ENCODE peak calls at places on chromosome 17, in eight cellular contexts. P is GM23248, R is PC-9, E is SK-N-SH, M is MM.1S, V is PC-3, J is HCT116, L is Karpas-422. D is an unnamed sample. For H3K9me2, the result is how much of the 10 kb centered on the place peaks cover.

GRCh38 chr17:80743181-80743771 is 198.6 kb downstream of the RPTOR start:
- DNase-seq in J (no peak), E (no peak), P (peak), R (no peak), L (no peak), V (no peak), M (no peak), D (no peak)

GRCh38 chr17:77909236-77909635 is 49.3 kb upstream of the TNRC6C start:
- DNase-seq in P (no peak), M (no peak), J (no peak), V (no peak), R (no peak), L (no peak), E (no peak), D (no peak)

GRCh38 chr17:1011760-1012735 is 15.1 kb downstream of the TIMM22 start:
- DNase-seq in L (no peak), J (no peak), M (no peak), P (no peak), V (no peak), R (no peak), E (no peak), D (no peak)

GRCh38 chr17:77829871-77830799 is 128.4 kb upstream of the TNRC6C start:
- DNase-seq in L (no peak), M (no peak), P (peak), V (peak), R (no peak), E (peak), J (no peak), D (no peak)

GRCh38 chr17:44807817-44808155 is 22.3 kb downstream of the GJC1 start:
- DNase-seq in E (no peak), P (peak), M (no peak), V (no peak), J (no peak), L (no peak), R (no peak), D (no peak)

GRCh38 chr17:6755731-6756184 is at the start of gene XAF1:
- DNase-seq in J (no peak), R (no peak), V (no peak), L (peak), P (peak), M (peak), E (no peak), D (no peak)

GRCh38 chr17:50064253-50064991 is 8.5 kb downstream of the ITGA3 start:
- DNase-seq in M (no peak), J (peak), E (peak), P (peak), V (peak), L (no peak), R (peak), D (peak)

GRCh38 chr17:64103751-64104364 is 26.1 kb downstream of the ERN1 start:
- DNase-seq in P (peak), L (no peak), V (peak), J (peak), M (peak), R (peak), E (no peak), D (no peak)

GRCh38 chr17:48064638-48065037 is 16.5 kb downstream of the NFE2L1 start:
- DNase-seq in L (no peak), V (no peak), R (no peak), J (no peak), P (no peak), M (no peak), E (no peak), D (peak)

GRCh38 chr17:33229499-33229898 is 63.6 kb downstream of the ASIC2 start:
- DNase-seq in M (no peak), R (no peak), L (no peak), E (no peak), P (no peak), V (no peak), J (no peak), D (no peak)

GRCh38 chr17:50365165-50365564 is 7.8 kb downstream of the MRPL27 start:
- DNase-seq in P (no peak), L (no peak), E (no peak), M (no peak), R (no peak), V (no peak), J (no peak), D (peak)

GRCh38 chr17:17120294-17120693 is 78.0 kb downstream of the MPRIP start:
- DNase-seq in M (no peak), V (no peak), P (peak), L (no peak), R (no peak), E (no peak), J (no peak), D (no peak)

GRCh38 chr17:50187403-50187735 is 14.1 kb downstream of the COL1A1 start:
- DNase-seq in L (no peak), M (no peak), J (no peak), V (no peak), E (no peak), R (no peak), P (peak), D (no peak)

GRCh38 chr17:5667871-5668270 is 83.6 kb upstream of the NLRP1 start:
- DNase-seq in V (no peak), P (peak), M (peak), J (peak), L (peak), R (no peak), E (no peak), D (peak)

GRCh38 chr17:35713069-35713728 is 18.2 kb upstream of the RASL10B start:
- DNase-seq in J (no peak), V (no peak), R (no peak), E (peak), L (no peak), P (peak), M (peak), D (no peak)

GRCh38 chr17:80596760-80597608 is 52.3 kb downstream of the RPTOR start:
- DNase-seq in J (no peak), P (peak), E (no peak), R (no peak), M (no peak), L (no peak), V (peak), D (no peak)

GRCh38 chr17:17439971-17440843 is 36.6 kb upstream of the MED9 start:
- DNase-seq in R (no peak), E (peak), M (peak), V (peak), L (peak), P (peak), J (peak), D (peak)

GRCh38 chr17:4134756-4135155 is 8.1 kb downstream of the ZZEF1 start:
- DNase-seq in P (no peak), M (no peak), J (no peak), V (no peak), E (no peak), L (no peak), R (no peak), D (no peak)

GRCh38 chr17:31388770-31389672 is 2.5 kb upstream of the RAB11FIP4 start:
- DNase-seq in V (peak), P (peak), L (peak), R (no peak), J (no peak), E (peak), M (peak), D (peak)

GRCh38 chr17:17044846-17045561 is 2.7 kb downstream of the MPRIP start:
- DNase-seq in M (peak), R (peak), V (peak), L (peak), P (peak), E (peak), J (no peak), D (peak)

GRCh38 chr17:30378191-30378796 is 433 bp upstream of the CPD start:
- DNase-seq in L (no peak), R (no peak), V (no peak), P (peak), E (peak), J (no peak), M (peak), D (peak)

GRCh38 chr17:51427259-51428255 is 167.2 kb downstream of the UTP18 start:
- DNase-seq in V (no peak), P (no peak), J (no peak), M (no peak), L (no peak), R (no peak), E (peak), D (no peak)

GRCh38 chr17:3710951-3711383 is 12.7 kb upstream of the HASPIN start:
- DNase-seq in R (peak), L (peak), J (no peak), V (peak), P (peak), E (no peak), M (peak), D (peak)

GRCh38 chr17:7687908-7688807 is at the start of gene WRAP53:
- DNase-seq in E (peak), J (peak), R (peak), L (peak), V (peak), P (peak), M (peak), D (peak)

GRCh38 chr17:33941744-33942143 is 313.3 kb upstream of the CCL2 start:
- DNase-seq in J (no peak), M (no peak), E (no peak), L (no peak), V (no peak), P (no peak), R (no peak), D (no peak)

GRCh38 chr17:81059026-81059425 is 24.1 kb downstream of the BAIAP2 start:
- DNase-seq in M (no peak), L (no peak), R (no peak), P (no peak), J (no peak), V (no peak), E (no peak), D (no peak)

GRCh38 chr17:3682033-3682432 is 13.4 kb downstream of the EMC6 start:
- DNase-seq in E (no peak), R (no peak), J (no peak), V (no peak), L (no peak), M (no peak), P (no peak), D (no peak)

GRCh38 chr17:79808763-79809529 is 12.1 kb upstream of the CBX8 start:
- DNase-seq in E (no peak), J (peak), M (peak), R (peak), L (peak), V (peak), P (no peak), D (peak)

GRCh38 chr17:76586741-76587487 is 1.3 kb upstream of the ST6GALNAC2 start:
- DNase-seq in P (no peak), L (no peak), V (no peak), J (no peak), M (no peak), R (no peak), E (peak), D (peak)

GRCh38 chr17:21842332-21843317 is 150.3 kb downstream of the KCNJ18 start:
- DNase-seq in P (no peak), M (no peak), R (no peak), V (no peak), E (no peak), L (no peak), J (no peak), D (no peak)

GRCh38 chr17:30389755-30390300 is 11.1 kb downstream of the CPD start:
- DNase-seq in R (no peak), V (no peak), L (no peak), M (no peak), E (no peak), P (peak), J (no peak), D (no peak)

GRCh38 chr17:17129466-17129865 is 76.7 kb downstream of the PLD6 start:
- DNase-seq in E (no peak), M (no peak), P (no peak), V (peak), R (peak), L (no peak), J (no peak), D (no peak)

GRCh38 chr17:44607836-44608690 is 48.2 kb upstream of the MEIOC start:
- DNase-seq in M (no peak), E (peak), P (peak), L (no peak), V (no peak), J (no peak), R (no peak), D (peak)

GRCh38 chr17:82320956-82321927 is 3.8 kb upstream of the CD7 start:
- DNase-seq in V (no peak), E (peak), L (peak), R (no peak), M (no peak), P (peak), J (no peak), D (peak)

GRCh38 chr17:66633322-66633965 is 201.5 kb upstream of the CACNG5 start:
- DNase-seq in L (peak), P (peak), M (no peak), R (no peak), J (no peak), V (no peak), E (no peak), D (no peak)

GRCh38 chr17:7435676-7436555 is 681 bp downstream of the TMEM102 start:
- DNase-seq in E (peak), V (peak), L (peak), J (peak), M (peak), R (peak), P (peak), D (peak)

DNA sequence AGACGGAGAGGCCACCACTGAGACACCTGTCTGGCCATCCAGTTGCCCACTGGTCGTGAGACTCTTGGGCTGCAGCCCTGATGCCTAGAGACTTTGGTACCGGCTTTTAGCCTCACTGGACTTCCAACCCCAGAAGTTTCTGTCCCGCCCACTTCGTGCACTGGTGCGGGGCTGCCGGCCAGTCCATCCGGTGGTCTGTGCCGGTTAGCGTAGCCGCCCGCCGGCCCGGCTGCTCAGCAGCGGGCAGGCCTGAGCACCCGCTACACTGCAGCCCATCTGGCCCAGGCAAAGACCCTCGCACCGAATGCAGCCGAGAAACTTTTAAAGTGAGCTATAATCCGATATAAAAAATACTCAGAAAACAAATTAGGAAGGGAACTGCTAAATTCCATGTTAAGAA is 30.7 kb downstream of the AKAP10 start:
- DNase-seq in V (no peak), L (no peak), J (no peak), E (no peak), P (no peak), R (no peak), M (no peak), D (no peak)
- H3K9me2 ChIP-seq in V (under half), L (under half), J (under half), E (under half), P (under half), R (under half), M (under half), D (under half)

DNA sequence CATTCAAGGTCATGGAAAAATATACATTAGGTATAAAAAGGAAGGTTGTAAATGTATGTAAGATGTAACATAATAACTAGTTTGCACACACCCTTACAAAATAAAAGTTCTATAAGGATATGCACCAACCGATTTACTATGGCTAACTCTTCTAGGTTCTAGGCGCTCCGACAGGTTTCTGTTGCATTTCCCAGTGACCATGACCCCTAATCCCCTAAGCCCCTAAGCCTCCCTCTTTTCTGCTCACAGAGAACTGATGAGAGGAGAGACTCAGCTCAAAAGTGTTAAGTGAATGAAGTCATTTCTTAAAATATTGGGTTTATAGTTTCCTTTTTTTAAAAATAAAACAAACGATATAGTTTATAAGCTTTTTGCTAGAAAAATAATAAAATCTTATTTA is 30.0 kb upstream of the HEATR6 start:
- DNase-seq in V (no peak), M (no peak), L (peak), E (no peak), P (no peak), R (no peak), J (no peak), D (no peak)
- H3K9me2 ChIP-seq in V (under half), M (under half), L (under half), E (under half), P (under half), R (under half), J (under half), D (under half)

GRCh38 chr17:73831699-73832098 is 187.5 kb upstream of the SDK2 start:
- DNase-seq in P (no peak), V (no peak), M (no peak), L (no peak), J (no peak), R (no peak), E (no peak), D (no peak)
- H3K9me2 ChIP-seq in P (under half), V (under half), M (under half), L (under half), J (under half), R (under half), E (under half), D (under half)

GRCh38 chr17:72771734-72772133 is 320.8 kb downstream of the SLC39A11 start:
- DNase-seq in L (no peak), R (no peak), E (no peak), J (no peak), P (no peak), M (no peak), V (no peak), D (peak)
- H3K9me2 ChIP-seq in L (under half), R (under half), E (under half), J (under half), P (under half), M (under half), V (under half), D (under half)

DNA sequence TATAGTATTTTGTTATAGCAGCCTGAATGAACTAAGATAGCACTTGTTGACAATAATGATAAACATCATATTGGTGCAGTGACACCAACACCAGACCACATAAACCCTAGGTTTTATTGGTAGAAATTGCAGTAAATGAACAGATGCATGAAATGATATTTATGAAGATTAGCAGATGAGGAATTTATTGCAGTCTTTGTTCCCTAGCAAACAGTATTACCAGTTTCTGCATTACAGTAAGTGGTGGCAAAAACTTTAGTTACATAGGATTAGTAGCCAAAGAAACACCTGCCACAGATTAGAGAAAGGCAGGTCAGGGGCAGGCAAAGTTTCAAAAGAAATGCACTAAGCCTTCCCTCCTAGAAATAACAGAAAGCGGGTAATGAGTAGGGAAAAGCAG is 17.7 kb upstream of the TANC2 start:
- DNase-seq in V (no peak), M (no peak), E (no peak), P (no peak), R (no peak), L (no peak), J (no peak), D (no peak)
- H3K9me2 ChIP-seq in V (under half), M (under half), E (under half), P (under half), R (under half), L (under half), J (under half), D (under half)

GRCh38 chr17:37713028-37713431 is 31.8 kb downstream of the HNF1B start:
- DNase-seq in P (no peak), R (no peak), J (no peak), E (no peak), M (no peak), L (no peak), V (no peak), D (no peak)
- H3K9me2 ChIP-seq in P (under half), R (under half), J (under half), E (under half), M (under half), L (under half), V (under half), D (under half)

D was measured in GM23338.